ENCODE peak calls at places on chromosomes 2 and 18, in eight cellular contexts. D is IMR-90; W is transverse colon; E is astrocyte; X is right cardiac atrium; U is CD8-positive, alpha-beta memory T cell; O is SJSA1; K is K562. P is an unnamed sample.

GRCh38 chr18:49340446-49340845 is 120.0 kb downstream of the DYM start:
- DNase-seq in D (peak; percentile 64), W (no peak), E (peak; percentile 91), X (no peak), U (no peak), O (no peak), K (no peak), P (no peak)

GRCh38 chr2:237590272-237591020 is at the start of gene RAB17:
- DNase-seq in D (peak; percentile 39), W (peak; percentile 82), E (peak; percentile 42), X (no peak), U (no peak), O (no peak), K (no peak), P (peak; percentile 94)

GRCh38 chr2:144241801-144242200 is 278.1 kb downstream of the ZEB2 start:
- DNase-seq in D (no peak), W (no peak), E (no peak), X (no peak), U (no peak), O (no peak), K (no peak), P (no peak)

GRCh38 chr18:13452448-13452811 is 233.9 kb downstream of the LDLRAD4 start:
- DNase-seq in D (peak; percentile 14), W (no peak), E (peak; percentile 79), X (peak; percentile 71), U (no peak), O (no peak), K (no peak), P (peak; percentile 66)

GRCh38 chr2:85903849-85904248 is 15.1 kb upstream of the ST3GAL5 start:
- DNase-seq in D (no peak), W (no peak), E (no peak), X (no peak), U (no peak), O (no peak), K (no peak), P (no peak)

GRCh38 chr2:20609349-20609994 is 41.4 kb downstream of the HS1BP3 start:
- DNase-seq in D (peak; percentile 67), W (peak; percentile 42), E (peak; percentile 60), X (no peak), U (no peak), O (no peak), K (no peak), P (peak; percentile 54)

GRCh38 chr2:101064868-101065549 is 62.9 kb downstream of the RPL31 start:
- DNase-seq in D (peak; percentile 41), W (no peak), E (peak; percentile 13), X (no peak), U (no peak), O (peak; percentile 64), K (no peak), P (peak; percentile 61)

GRCh38 chr2:71811157-71811556 is 336.5 kb downstream of the CYP26B1 start:
- DNase-seq in D (no peak), W (no peak), E (no peak), X (no peak), U (no peak), O (peak; percentile 12), K (no peak), P (no peak)

GRCh38 chr2:240784629-240785423 is 35.2 kb downstream of the KIF1A start:
- DNase-seq in D (no peak), W (no peak), E (no peak), X (peak; percentile 43), U (no peak), O (no peak), K (no peak), P (no peak)

GRCh38 chr18:21270453-21270852 is 28.4 kb downstream of the GREB1L start:
- DNase-seq in D (no peak), W (no peak), E (peak; percentile 68), X (no peak), U (no peak), O (no peak), K (no peak), P (peak; percentile 72)

GRCh38 chr2:108069515-108070310 is 83.4 kb downstream of the SLC5A7 start:
- DNase-seq in D (no peak), W (no peak), E (no peak), X (no peak), U (no peak), O (no peak), K (no peak), P (no peak)

GRCh38 chr2:230599854-230600253 is 112.8 kb upstream of the CAB39 start:
- DNase-seq in D (no peak), W (no peak), E (no peak), X (no peak), U (no peak), O (no peak), K (no peak), P (no peak)

GRCh38 chr2:230601510-230601909 is 111.1 kb upstream of the CAB39 start:
- DNase-seq in D (no peak), W (peak; percentile 27), E (no peak), X (no peak), U (no peak), O (no peak), K (no peak), P (no peak)

GRCh38 chr2:230602562-230603230 is 109.9 kb upstream of the CAB39 start:
- DNase-seq in D (no peak), W (peak; percentile 51), E (no peak), X (no peak), U (peak; percentile 57), O (no peak), K (peak; percentile 21), P (no peak)

GRCh38 chr2:230600881-230601280 is 111.8 kb upstream of the CAB39 start:
- DNase-seq in D (no peak), W (no peak), E (no peak), X (no peak), U (no peak), O (no peak), K (no peak), P (no peak)

GRCh38 chr2:230600285-230600684 is 112.4 kb upstream of the CAB39 start:
- DNase-seq in D (no peak), W (no peak), E (no peak), X (no peak), U (peak; percentile 13), O (no peak), K (no peak), P (no peak)
- H3K9me3 ChIP-seq in D (no peaks in the 10 kb centered on the region), W (no peaks in the 10 kb centered on the region), E (no peaks in the 10 kb centered on the region), X (no peaks in the 10 kb centered on the region), U (no peaks in the 10 kb centered on the region), O (peaks cover 3% of the 10 kb centered on the region), K (no peaks in the 10 kb centered on the region), P (no peaks in the 10 kb centered on the region)

GRCh38 chr2:42108852-42109251 is 60.3 kb upstream of the EML4 start:
- DNase-seq in D (no peak), W (no peak), E (no peak), X (no peak), U (no peak), O (no peak), K (no peak), P (no peak)
- H3K4me1 ChIP-seq in D (peaks cover 4% of the 10 kb centered on the region), W (peaks cover 13% of the 10 kb centered on the region), E (no peaks in the 10 kb centered on the region), X (peaks cover 2% of the 10 kb centered on the region), U (peaks cover 86% of the 10 kb centered on the region), O (no peaks in the 10 kb centered on the region), K (no peaks in the 10 kb centered on the region), P (peaks cover 15% of the 10 kb centered on the region)

DNA sequence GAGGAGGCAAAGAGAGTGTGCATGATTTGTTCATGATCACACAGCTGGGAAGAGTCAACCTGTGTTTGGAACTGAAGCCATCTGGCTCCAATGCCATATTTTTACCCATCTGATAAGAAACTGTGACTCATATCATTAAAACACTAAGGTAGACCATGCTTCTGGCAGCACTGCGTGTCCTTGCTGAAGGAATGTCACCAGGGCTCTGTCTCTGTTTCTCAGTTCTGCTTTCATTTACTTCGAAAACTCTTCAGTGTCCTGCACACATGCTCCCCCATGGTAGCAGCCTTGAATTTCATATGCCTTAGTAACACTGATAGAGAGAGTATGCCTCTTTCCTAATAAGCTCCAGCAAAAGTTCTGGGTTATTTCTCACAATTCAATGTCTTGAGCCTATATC is 830.4 kb downstream of the DCDC2C start:
- DNase-seq in D (no peak), W (no peak), E (no peak), X (no peak), U (no peak), O (no peak), K (no peak), P (no peak)
- H3K9me3 ChIP-seq in D (peaks cover 13% of the 10 kb centered on the region), W (no peaks in the 10 kb centered on the region), E (no peaks in the 10 kb centered on the region), X (no peaks in the 10 kb centered on the region), U (no peaks in the 10 kb centered on the region), O (peaks cover 6% of the 10 kb centered on the region), K (no peaks in the 10 kb centered on the region), P (no peaks in the 10 kb centered on the region)

DNA sequence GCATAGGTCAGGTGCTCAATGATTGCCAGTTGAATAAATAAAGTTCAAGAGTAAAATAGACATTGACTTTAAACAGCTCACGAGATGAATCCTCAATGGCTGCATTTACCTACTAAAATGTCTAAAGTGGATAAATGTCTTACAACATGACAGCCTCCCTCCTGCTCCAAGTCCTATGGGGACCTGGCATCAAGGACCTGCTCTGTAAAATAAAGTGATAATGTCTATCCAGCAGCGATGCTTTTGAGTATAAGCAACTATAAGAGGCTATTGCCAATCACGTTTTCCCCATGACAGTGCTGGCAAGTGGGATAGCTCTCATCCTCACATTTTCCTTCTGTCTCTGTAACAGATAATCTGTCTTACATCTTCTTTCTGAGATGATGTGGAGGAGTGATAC is 37.0 kb downstream of the RASGRP3 start:
- DNase-seq in D (no peak), W (no peak), E (no peak), X (no peak), U (no peak), O (no peak), K (no peak), P (no peak)
- H3K4me1 ChIP-seq in D (peaks cover 4% of the 10 kb centered on the region), W (no peaks in the 10 kb centered on the region), E (no peaks in the 10 kb centered on the region), X (no peaks in the 10 kb centered on the region), U (no peaks in the 10 kb centered on the region), O (no peaks in the 10 kb centered on the region), K (no peaks in the 10 kb centered on the region), P (no peaks in the 10 kb centered on the region)

DNA sequence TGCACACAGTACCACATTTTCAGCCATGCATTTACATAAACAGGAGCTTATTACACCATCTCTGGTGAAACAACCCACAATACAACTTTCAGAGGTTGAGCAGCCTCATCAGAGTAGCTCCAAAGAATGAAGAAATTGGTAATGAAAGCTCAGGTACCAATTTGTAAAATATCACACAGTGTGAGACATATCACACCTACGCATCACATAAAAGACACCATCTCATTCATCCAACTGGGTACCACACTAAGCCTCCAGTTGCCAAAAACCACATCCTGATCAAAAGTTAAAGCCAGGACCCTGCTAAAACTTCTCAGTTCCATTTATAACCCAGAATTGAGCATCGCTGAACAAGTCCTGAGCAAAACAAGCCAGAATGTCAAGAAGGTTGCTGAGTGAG is 4.6 kb downstream of the TMEM163 start:
- DNase-seq in D (no peak), W (no peak), E (no peak), X (no peak), U (no peak), O (no peak), K (no peak), P (no peak)
- H3K9me3 ChIP-seq in D (no peaks in the 10 kb centered on the region), W (no peaks in the 10 kb centered on the region), E (no peaks in the 10 kb centered on the region), X (no peaks in the 10 kb centered on the region), U (no peaks in the 10 kb centered on the region), O (no peaks in the 10 kb centered on the region), K (no peaks in the 10 kb centered on the region), P (no peaks in the 10 kb centered on the region)

GRCh38 chr2:134226561-134226960 is 27.3 kb upstream of the MGAT5 start:
- DNase-seq in D (no peak), W (no peak), E (no peak), X (no peak), U (no peak), O (no peak), K (no peak), P (no peak)
- H3K4me1 ChIP-seq in D (peaks cover 11% of the 10 kb centered on the region), W (peaks cover 4% of the 10 kb centered on the region), E (peaks cover 3% of the 10 kb centered on the region), X (peaks cover 12% of the 10 kb centered on the region), U (peaks cover 10% of the 10 kb centered on the region), O (peaks cover 10% of the 10 kb centered on the region), K (no peaks in the 10 kb centered on the region), P (no peaks in the 10 kb centered on the region)

P was measured in thyroid gland.